ENCODE peak calls at places on chromosomes 2 and 18, in four cellular contexts. J is GM12878, L is K562, R is H1. C is an unnamed sample.

GRCh38 chr2:121134728-121135127 is 150.3 kb downstream of the TFCP2L1 start:
- DNase-seq in J (no peak), L (peak; percentile 59), R (no peak), C (no peak)

GRCh38 chr2:166803314-166803986 is 84.8 kb upstream of the XIRP2 start:
- DNase-seq in J (no peak), L (no peak), R (no peak), C (no peak)

GRCh38 chr2:98474979-98475632 is 30.4 kb downstream of the INPP4A start:
- DNase-seq in J (no peak), L (no peak), R (no peak), C (no peak)

GRCh38 chr18:23356416-23356815 is 96.7 kb upstream of the RIOK3 start:
- DNase-seq in J (no peak), L (no peak), R (no peak), C (no peak)

GRCh38 chr2:240498958-240499260 is 58.9 kb downstream of the ANKMY1 start:
- DNase-seq in J (no peak), L (no peak), R (no peak), C (no peak)

GRCh38 chr18:43589611-43590151 is 312.4 kb upstream of the SYT4 start:
- DNase-seq in J (no peak), L (no peak), R (no peak), C (no peak)

GRCh38 chr2:104434363-104434792 is 419.5 kb upstream of the POU3F3 start:
- DNase-seq in J (peak; percentile 7), L (no peak), R (peak; percentile 43), C (no peak)

GRCh38 chr2:224518806-224519580 is 66.2 kb downstream of the CUL3 start:
- DNase-seq in J (no peak), L (no peak), R (no peak), C (no peak)

GRCh38 chr2:134160793-134161504 is 92.9 kb upstream of the MGAT5 start:
- DNase-seq in J (no peak), L (peak; percentile 24), R (no peak), C (no peak)

GRCh38 chr2:30224147-30224546 is 7.2 kb upstream of the LBH start:
- DNase-seq in J (no peak), L (no peak), R (no peak), C (no peak)

GRCh38 chr18:12307871-12308385 is at the start of gene TUBB6:
- DNase-seq in J (no peak), L (peak; percentile 93), R (no peak), C (no peak)

GRCh38 chr18:37452697-37453385 is 112.8 kb downstream of the CELF4 start:
- DNase-seq in J (no peak), L (no peak), R (no peak), C (no peak)

GRCh38 chr2:235024191-235024611 is 72.4 kb downstream of the SH3BP4 start:
- DNase-seq in J (no peak), L (no peak), R (no peak), C (no peak)

GRCh38 chr2:205024822-205025518 is 479.7 kb downstream of the PARD3B start:
- DNase-seq in J (no peak), L (peak; percentile 52), R (no peak), C (peak; percentile 47)

GRCh38 chr2:152042636-152043615 is 55.9 kb downstream of the CACNB4 start:
- DNase-seq in J (no peak), L (no peak), R (no peak), C (no peak)

GRCh38 chr2:230668184-230668938 is 44.3 kb upstream of the CAB39 start:
- DNase-seq in J (peak; percentile 88), L (no peak), R (no peak), C (no peak)

GRCh38 chr2:42047488-42048317 is at the start of gene PKDCC:
- DNase-seq in J (no peak), L (peak; percentile 93), R (no peak), C (no peak)

DNA sequence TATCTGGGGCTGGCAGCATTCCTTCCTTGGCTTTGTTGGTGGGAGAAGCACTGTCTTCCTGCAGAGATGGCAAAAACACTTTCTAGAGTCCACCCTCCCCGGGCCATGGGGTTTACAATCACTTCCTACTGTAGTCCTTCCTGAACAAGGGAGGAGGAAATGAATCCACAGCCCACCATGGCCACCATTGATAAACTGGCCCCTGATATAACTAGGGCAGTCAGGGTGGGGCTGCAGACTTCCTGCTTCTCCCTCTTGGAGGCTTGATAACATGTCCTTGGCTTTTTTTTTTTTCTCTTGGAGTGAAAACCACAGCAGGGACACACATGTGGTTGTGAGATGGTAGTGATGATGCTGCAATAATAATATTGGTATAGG is 437.8 kb downstream of the ZNF521 start:
- DNase-seq in J (no peak), L (no peak), R (no peak), C (no peak)
- TF ChIP-seq EGR1 in J (no peak), L (no peak), R (no peak), C (no peak)

GRCh38 chr2:71224935-71225334 is 2.0 kb downstream of the PAIP2B start:
- DNase-seq in J (no peak), L (no peak), R (no peak), C (no peak)

GRCh38 chr2:71224457-71224856 is 2.4 kb downstream of the PAIP2B start:
- DNase-seq in J (no peak), L (no peak), R (no peak), C (no peak)

GRCh38 chr2:71226965-71227560 is at the start of gene PAIP2B:
- DNase-seq in J (peak; percentile 98), L (peak; percentile 86), R (peak; percentile 99), C (peak; percentile 99)

GRCh38 chr2:71223767-71224333 is 3.1 kb downstream of the PAIP2B start:
- DNase-seq in J (no peak), L (peak; percentile 12), R (no peak), C (peak; percentile 47)

DNA sequence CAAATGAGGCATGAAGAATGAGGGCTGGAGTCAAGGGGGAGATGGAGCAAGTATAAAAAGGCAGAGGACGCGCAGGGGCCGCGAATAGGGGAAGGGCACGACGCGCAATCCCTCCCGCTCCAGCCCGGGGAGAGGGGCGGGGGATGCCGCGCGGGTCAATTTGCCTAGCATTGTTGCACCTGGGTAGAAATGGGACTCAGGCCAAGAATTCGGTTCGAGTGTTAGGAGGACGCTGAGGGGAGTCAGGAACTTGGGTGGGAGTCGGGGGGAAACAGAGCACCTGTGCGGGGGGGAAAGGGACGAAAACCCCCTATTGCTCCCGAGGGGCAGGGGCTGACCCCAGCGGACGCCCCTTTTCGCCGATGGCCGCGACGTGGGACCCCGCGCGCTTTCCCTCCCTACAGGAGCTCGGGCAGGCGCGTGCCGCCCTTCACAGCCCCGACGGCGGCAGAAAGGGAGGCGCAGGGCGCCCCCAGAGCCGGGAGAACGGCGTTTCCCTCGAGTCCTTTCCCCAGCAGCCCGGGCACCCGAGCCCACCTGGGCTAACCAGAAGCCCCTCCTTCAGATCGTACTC is 425 bp downstream of the PAIP2B start:
- DNase-seq in J (no peak), L (no peak), R (no peak), C (no peak)
- TF ChIP-seq CTCF in J (peak; percentile 23), L (no peak), R (no peak), C (no peak)

DNA sequence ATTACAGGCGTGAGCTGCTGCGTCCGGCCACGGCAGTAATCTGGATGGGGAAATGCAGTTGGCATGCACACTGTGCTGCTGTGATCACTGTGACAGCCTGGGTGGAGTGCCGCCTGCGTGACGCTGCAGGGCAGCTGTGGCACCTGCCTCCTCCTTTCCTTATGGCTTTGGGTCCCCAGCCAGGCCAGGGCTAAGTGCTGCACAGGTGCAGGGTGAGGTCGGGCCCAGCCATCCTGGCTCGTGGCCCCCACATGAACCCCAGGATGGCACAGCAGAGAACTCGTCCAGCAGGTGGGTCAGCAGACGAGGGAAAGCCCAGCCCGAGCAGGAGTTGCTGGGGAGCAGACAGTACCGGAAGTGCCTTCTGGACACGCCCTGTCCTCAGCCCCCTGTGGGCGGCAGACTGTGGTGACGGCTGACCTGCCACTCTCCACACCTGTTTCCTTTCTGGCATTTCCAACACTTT is 17.1 kb downstream of the HS1BP3 start:
- DNase-seq in J (no peak), L (peak; percentile 40), R (no peak), C (no peak)
- TF ChIP-seq EGR1 in J (no peak), L (no peak), R (no peak), C (no peak)

DNA sequence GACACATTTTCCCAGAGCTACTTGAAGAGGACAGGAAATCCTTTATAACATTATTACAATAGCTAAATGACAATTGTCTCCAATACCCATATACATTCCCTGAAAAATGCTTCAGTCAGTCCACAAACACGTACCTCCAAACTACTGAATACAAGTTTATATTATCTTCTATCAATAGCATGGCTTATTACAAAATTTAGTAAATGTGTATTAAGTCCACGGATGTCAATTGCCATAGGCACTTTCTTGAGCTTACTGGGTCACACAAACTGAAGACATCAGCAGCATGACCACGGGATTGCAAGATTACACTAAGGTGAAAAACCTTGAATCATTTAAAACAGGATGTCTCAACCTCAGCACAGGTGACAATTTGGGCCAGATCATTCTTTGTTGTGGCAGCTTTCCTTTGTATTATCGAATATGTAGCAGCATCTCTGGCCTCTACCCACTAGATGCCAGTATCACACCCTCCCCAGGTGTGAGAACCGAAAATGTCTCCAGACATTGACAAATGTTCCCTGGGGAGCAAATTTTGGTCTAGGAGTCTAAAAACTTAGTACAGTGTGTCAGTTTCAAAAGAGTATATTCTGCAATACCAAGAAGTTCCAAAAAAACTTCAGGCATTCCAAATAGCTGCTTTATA is 1.4 kb downstream of the MBD2 start:
- DNase-seq in J (peak; percentile 78), L (no peak), R (no peak), C (peak; percentile 12)
- TF ChIP-seq CTCF in J (peak; percentile 64), L (no peak), R (no peak), C (peak; percentile 53)

DNA sequence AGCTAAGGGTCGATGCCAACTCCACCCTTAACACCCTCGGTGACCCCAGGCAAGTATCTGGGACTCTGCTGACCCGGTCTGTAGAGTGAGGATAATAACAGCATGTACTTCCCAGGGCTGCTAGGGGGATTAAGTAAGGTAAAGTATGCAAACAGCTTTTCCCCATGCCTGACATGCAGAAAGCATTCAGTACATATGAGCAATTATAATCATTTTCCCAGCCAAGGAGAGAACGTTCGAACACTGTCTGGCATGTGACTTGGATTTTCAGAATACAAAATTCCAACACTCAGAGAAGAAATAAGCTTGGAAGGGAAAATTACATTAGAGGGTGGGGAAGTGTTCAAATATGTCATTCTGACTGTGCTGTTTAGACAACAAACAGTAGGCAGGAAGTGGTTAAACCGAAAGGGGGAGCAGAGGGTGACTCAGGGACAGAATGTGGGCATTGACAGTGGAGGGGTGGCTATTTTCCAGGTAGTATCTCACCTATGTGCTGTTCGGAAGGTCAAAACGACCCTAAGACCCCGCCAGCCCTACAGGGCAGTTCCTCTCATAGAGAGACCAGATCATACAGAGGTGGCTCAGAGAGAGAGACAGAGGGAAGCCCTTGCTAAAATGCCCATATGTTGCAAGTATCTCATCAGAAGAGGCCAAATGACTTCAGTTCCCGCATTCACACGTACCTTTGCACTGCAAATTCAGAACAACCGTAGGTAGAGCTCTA is 14.9 kb downstream of the ASPRV1 start:
- DNase-seq in J (peak; percentile 30), L (no peak), R (no peak), C (peak; percentile 34)
- TF ChIP-seq EGR1 in J (no peak), L (no peak), R (no peak), C (no peak)

C was measured in HCT116.